ENCODE peak calls at places on chromosomes 11 and 22, in five cellular contexts. One of them, this sample, is unnamed.

GRCh38 chr11:115613986-115614625 is 109.9 kb upstream of the CADM1 start:
- DNase-seq in IMR-90: peak
- DNase-seq in H9: no peak
- DNase-seq in H1: no peak
- DNase-seq in mesenchymal stem cell: peak
- DNase-seq in this sample: no peak

GRCh38 chr22:32760815-32761214 is 40.7 kb upstream of the TIMP3 start:
- DNase-seq in IMR-90: no peak
- DNase-seq in H9: no peak
- DNase-seq in H1: no peak
- DNase-seq in mesenchymal stem cell: peak
- DNase-seq in this sample: no peak

GRCh38 chr22:44828193-44828592 is 75.8 kb downstream of the ARHGAP8 start:
- DNase-seq in IMR-90: no peak
- DNase-seq in H9: peak
- DNase-seq in H1: peak
- DNase-seq in mesenchymal stem cell: no peak
- DNase-seq in this sample: no peak

GRCh38 chr11:83158965-83159900 is 2.3 kb downstream of the PCF11 start:
- DNase-seq in IMR-90: no peak
- DNase-seq in H9: no peak
- DNase-seq in H1: no peak
- DNase-seq in mesenchymal stem cell: no peak
- DNase-seq in this sample: no peak

GRCh38 chr11:16605440-16605970 is 132.9 kb upstream of the C11orf58 start:
- DNase-seq in IMR-90: peak
- DNase-seq in H9: peak
- DNase-seq in H1: no peak
- DNase-seq in mesenchymal stem cell: peak
- DNase-seq in this sample: peak

GRCh38 chr22:49964493-49965290 is 4.1 kb downstream of the PIM3 start:
- DNase-seq in IMR-90: no peak
- DNase-seq in H9: peak
- DNase-seq in H1: peak
- DNase-seq in mesenchymal stem cell: no peak
- DNase-seq in this sample: no peak

GRCh38 chr11:128195057-128195751 is 392.2 kb downstream of the ETS1 start:
- DNase-seq in IMR-90: no peak
- DNase-seq in H9: no peak
- DNase-seq in H1: no peak
- DNase-seq in mesenchymal stem cell: peak
- DNase-seq in this sample: no peak

GRCh38 chr11:76609736-76610370 is 60.7 kb downstream of the LRRC32 start:
- DNase-seq in IMR-90: no peak
- DNase-seq in H9: no peak
- DNase-seq in H1: peak
- DNase-seq in mesenchymal stem cell: no peak
- DNase-seq in this sample: no peak

DNA sequence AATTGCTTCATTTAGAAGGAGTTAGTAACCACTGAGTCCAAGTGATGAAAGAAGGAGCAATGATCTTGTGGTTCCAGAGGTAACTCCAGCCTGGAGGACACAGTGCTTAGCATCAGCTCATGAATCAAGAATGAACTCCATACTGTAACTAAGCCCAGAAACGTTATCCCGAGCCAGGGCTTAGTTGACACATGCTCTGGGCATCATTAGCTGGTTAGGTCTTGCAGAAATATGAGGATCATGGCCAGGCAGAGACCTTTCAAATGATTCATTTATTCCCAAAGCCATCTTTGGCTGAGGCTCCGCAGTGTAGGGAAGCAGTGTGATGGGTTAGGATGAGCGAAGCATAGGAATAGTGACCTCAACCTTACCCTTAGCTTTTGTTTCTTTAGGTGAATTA is 277.4 kb downstream of the FAM76B start:
- DNase-seq in IMR-90: peak
- DNase-seq in H9: no peak
- DNase-seq in H1: no peak
- DNase-seq in mesenchymal stem cell: peak
- DNase-seq in this sample: no peak
- H3K14ac ChIP-seq in IMR-90: no peak
- H3K14ac ChIP-seq in H9: no peak
- H3K14ac ChIP-seq in H1: no peak
- H3K14ac ChIP-seq in mesenchymal stem cell: no peak
- H3K14ac ChIP-seq in this sample: no peak

GRCh38 chr11:87036756-87037449 is 831 bp upstream of the TMEM135 start:
- DNase-seq in IMR-90: no peak
- DNase-seq in H9: no peak
- DNase-seq in H1: no peak
- DNase-seq in mesenchymal stem cell: peak
- DNase-seq in this sample: peak
- H2BK15ac ChIP-seq in IMR-90: peak
- H2BK15ac ChIP-seq in H9: no peak
- H2BK15ac ChIP-seq in H1: peak
- H2BK15ac ChIP-seq in mesenchymal stem cell: no peak
- H2BK15ac ChIP-seq in this sample: no peak

GRCh38 chr11:110297082-110297725 is 790 bp upstream of the RDX start:
- DNase-seq in IMR-90: peak
- DNase-seq in H9: no peak
- DNase-seq in H1: no peak
- DNase-seq in mesenchymal stem cell: peak
- DNase-seq in this sample: no peak
- H4K91ac ChIP-seq in IMR-90: peak
- H4K91ac ChIP-seq in H9: no peak
- H4K91ac ChIP-seq in H1: no peak
- H4K91ac ChIP-seq in mesenchymal stem cell: peak
- H4K91ac ChIP-seq in this sample: no peak

GRCh38 chr11:96242971-96243647 is 99.9 kb downstream of the MAML2 start:
- DNase-seq in IMR-90: peak
- DNase-seq in H9: peak
- DNase-seq in H1: peak
- DNase-seq in mesenchymal stem cell: peak
- DNase-seq in this sample: peak
- H3K14ac ChIP-seq in IMR-90: peak
- H3K14ac ChIP-seq in H9: peak
- H3K14ac ChIP-seq in H1: no peak
- H3K14ac ChIP-seq in mesenchymal stem cell: no peak
- H3K14ac ChIP-seq in this sample: no peak

DNA sequence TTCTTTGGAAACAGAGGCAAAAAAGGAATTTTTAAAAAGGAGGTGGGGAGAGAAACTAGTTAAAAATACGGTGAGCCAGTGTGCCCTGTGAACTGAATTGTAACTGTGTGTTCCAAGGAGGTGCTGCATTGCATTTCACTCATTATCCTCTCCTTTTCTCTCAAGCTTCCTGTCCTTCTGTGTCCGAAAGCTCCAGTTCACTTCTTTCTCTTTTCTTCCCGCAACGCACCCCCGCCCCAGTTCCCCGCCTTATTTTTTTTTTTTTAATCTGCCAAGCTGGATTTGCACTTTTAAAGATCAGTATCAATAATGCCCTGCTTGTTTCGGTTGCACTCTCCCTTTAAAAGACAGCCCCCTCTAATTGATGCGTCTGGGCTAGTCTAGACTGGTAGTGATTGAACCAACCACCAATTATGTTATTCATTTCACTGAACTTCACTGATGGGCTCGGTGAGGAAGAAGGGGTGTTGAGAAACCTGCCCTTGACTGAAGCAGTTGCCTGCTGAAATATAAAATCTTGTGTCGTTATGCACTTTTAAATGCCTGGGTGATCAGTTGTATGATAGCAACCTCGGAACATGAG is 18.5 kb downstream of the BLID start:
- DNase-seq in IMR-90: peak
- DNase-seq in H9: no peak
- DNase-seq in H1: no peak
- DNase-seq in mesenchymal stem cell: peak
- DNase-seq in this sample: no peak
- H2BK15ac ChIP-seq in IMR-90: peak
- H2BK15ac ChIP-seq in H9: no peak
- H2BK15ac ChIP-seq in H1: no peak
- H2BK15ac ChIP-seq in mesenchymal stem cell: no peak
- H2BK15ac ChIP-seq in this sample: no peak